ENCODE peak calls at places on chromosomes 7 and 10, in nine cellular contexts. H is stomach, M is breast epithelium, Z is transverse colon, B is GM23338, I is suprapubic skin, S is GM12891, D is prostate gland, V is spleen. J is an unnamed sample.

GRCh38 chr10:35040761-35041501 is 49.2 kb downstream of the CUL2 start:
- DNase-seq in B (peak), V (no peak), S (no peak), D (no peak), Z (no peak), H (no peak), M (no peak), I (no peak), J (no peak)

GRCh38 chr7:135825406-135825805 is 76.8 kb upstream of the FAM180A start:
- DNase-seq in Z (no peak), V (no peak), B (peak), H (no peak), S (no peak), D (no peak), M (no peak), I (no peak), J (no peak)

GRCh38 chr7:37920619-37921339 is at the start of gene EPDR1:
- DNase-seq in B (peak), S (no peak), V (peak), M (peak), D (peak), I (no peak), H (no peak), Z (peak), J (no peak)

GRCh38 chr10:13712799-13713581 is 126.2 kb downstream of the PRPF18 start:
- DNase-seq in I (no peak), V (peak), B (no peak), H (peak), Z (peak), M (no peak), S (no peak), D (no peak), J (no peak)

GRCh38 chr7:139231513-139232376 is 708 bp downstream of the UBN2 start:
- DNase-seq in I (no peak), Z (peak), V (peak), H (peak), D (peak), S (peak), B (peak), M (no peak), J (peak)

GRCh38 chr7:151987748-151988529 is 31.7 kb downstream of the GALNTL5 start:
- DNase-seq in S (no peak), I (no peak), V (no peak), D (no peak), B (peak), Z (no peak), M (no peak), H (no peak), J (peak)

GRCh38 chr7:125814030-125814535 is 884.5 kb upstream of the POT1 start:
- DNase-seq in D (no peak), M (no peak), S (no peak), I (no peak), H (no peak), B (no peak), V (no peak), Z (no peak), J (no peak)

GRCh38 chr7:41319601-41320000 is 383.3 kb downstream of the INHBA start:
- DNase-seq in S (no peak), M (no peak), I (no peak), V (no peak), Z (no peak), H (no peak), D (no peak), B (no peak), J (no peak)

GRCh38 chr7:43394441-43395130 is 188.3 kb upstream of the STK17A start:
- DNase-seq in V (no peak), I (no peak), H (no peak), B (no peak), S (no peak), D (no peak), Z (no peak), M (no peak), J (no peak)

GRCh38 chr7:142337406-142338001 is 79.6 kb upstream of the PRSS58 start:
- DNase-seq in H (no peak), D (no peak), S (no peak), I (no peak), Z (no peak), V (no peak), B (no peak), M (no peak), J (no peak)

GRCh38 chr10:10320981-10321380 is 696.7 kb upstream of the CELF2 start:
- DNase-seq in D (no peak), S (no peak), I (no peak), Z (no peak), H (no peak), V (no peak), B (no peak), M (no peak), J (no peak)

GRCh38 chr10:71893920-71894319 is 42.9 kb upstream of the PSAP start:
- DNase-seq in I (no peak), M (no peak), S (no peak), B (no peak), V (peak), H (no peak), D (no peak), Z (no peak), J (no peak)

GRCh38 chr10:131811239-131812011 is 89.4 kb upstream of the PPP2R2D start:
- DNase-seq in I (peak), B (no peak), S (no peak), V (no peak), D (no peak), H (peak), M (no peak), Z (no peak), J (no peak)

GRCh38 chr7:159142204-159142603 is 2.5 kb downstream of the VIPR2 start:
- DNase-seq in S (no peak), D (no peak), M (no peak), I (no peak), B (peak), H (no peak), Z (no peak), V (peak), J (no peak)

GRCh38 chr7:37833107-37833817 is 15.1 kb upstream of the NME8 start:
- DNase-seq in I (no peak), V (peak), H (no peak), D (peak), M (no peak), B (peak), Z (peak), S (no peak), J (no peak)

GRCh38 chr7:92836489-92837213 is at the start of gene CDK6:
- DNase-seq in V (peak), M (peak), Z (peak), H (peak), I (peak), S (peak), D (peak), B (peak), J (no peak)

GRCh38 chr7:158549834-158550700 is 37.6 kb downstream of the PTPRN2 start:
- DNase-seq in H (no peak), V (peak), M (no peak), B (no peak), S (no peak), Z (no peak), D (no peak), I (no peak), J (no peak)

GRCh38 chr10:131271195-131271880 is 40.2 kb downstream of the TCERG1L start:
- DNase-seq in H (no peak), I (peak), V (peak), S (no peak), B (no peak), D (no peak), Z (no peak), M (no peak), J (no peak)

GRCh38 chr7:30469303-30469702 is 9.3 kb downstream of the NOD1 start:
- DNase-seq in M (peak), B (peak), S (no peak), D (no peak), Z (peak), I (peak), V (peak), H (no peak), J (peak)

GRCh38 chr7:132740176-132740575 is 163.9 kb upstream of the PLXNA4 start:
- DNase-seq in V (no peak), S (no peak), D (no peak), M (no peak), Z (no peak), B (no peak), I (no peak), H (no peak), J (no peak)

GRCh38 chr7:21507627-21508343 is 35.1 kb upstream of the DNAH11 start:
- DNase-seq in M (no peak), V (no peak), I (no peak), Z (peak), H (peak), B (peak), D (peak), S (no peak), J (peak)

DNA sequence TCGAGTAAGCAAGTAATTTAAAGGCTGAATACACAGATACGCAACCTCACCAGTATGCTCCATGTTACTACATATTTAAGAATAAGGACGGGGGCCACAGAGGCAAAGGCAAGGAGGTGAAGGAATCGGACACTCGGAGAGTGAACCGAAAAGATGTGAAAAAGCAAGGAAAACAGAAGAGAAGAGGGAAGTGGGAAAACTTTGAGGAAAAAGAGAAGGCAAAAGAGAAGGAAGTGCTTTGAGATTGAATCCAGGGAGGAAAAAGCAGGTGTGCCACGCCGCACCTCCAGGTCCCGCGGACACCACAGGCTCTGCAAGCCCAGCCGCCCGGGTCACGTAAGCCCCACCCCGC is 367 bp upstream of the AVL9 start:
- DNase-seq in I (no peak), H (no peak), Z (no peak), S (no peak), M (no peak), B (no peak), V (no peak), D (no peak), J (no peak)
- TF ChIP-seq POLR2AphosphoS5 in I (no peak), H (no peak), Z (no peak), S (peak), M (no peak), B (peak), V (no peak), D (no peak), J (peak)

GRCh38 chr7:2104107-2104710 is 128.5 kb downstream of the MAD1L1 start:
- DNase-seq in H (peak), Z (peak), M (peak), S (peak), B (peak), D (peak), I (peak), V (peak), J (peak)
- TF ChIP-seq POLR2AphosphoS5 in H (peak), Z (peak), M (peak), S (no peak), B (no peak), D (peak), I (peak), V (peak), J (no peak)

GRCh38 chr10:78935697-78936407 is 132.9 kb upstream of the ZMIZ1 start:
- DNase-seq in I (no peak), V (peak), S (no peak), M (no peak), D (no peak), H (no peak), B (no peak), Z (no peak), J (no peak)
- TF ChIP-seq POLR2AphosphoS5 in I (no peak), V (peak), S (no peak), M (no peak), D (peak), H (peak), B (no peak), Z (no peak), J (no peak)

GRCh38 chr10:188546-188945 is 53.3 kb downstream of the ZMYND11 start:
- DNase-seq in Z (no peak), I (no peak), H (no peak), B (no peak), V (no peak), M (no peak), S (no peak), D (no peak), J (no peak)
- TF ChIP-seq POLR2AphosphoS5 in Z (no peak), I (no peak), H (no peak), B (no peak), V (no peak), M (no peak), S (no peak), D (no peak), J (no peak)

J was measured in H1.